ENCODE peak calls at places on chromosomes 5 and 9, in eight cellular contexts. R, G, T, O, D, Y, U and F are unnamed samples.
A peak's percentile ranks its signal among the peaks of the same experiment; 100 is the strongest.

GRCh38 chr5:7882926-7883325 is 14.0 kb downstream of the MTRR start:
- DNase-seq in R (no peak), G (no peak), T (no peak), O (no peak), D (no peak), Y (no peak), U (no peak), F (no peak)

GRCh38 chr9:132769895-132770774 is 99.9 kb downstream of the GTF3C4 start:
- DNase-seq in R (peak; percentile 56), G (peak; percentile 78), T (peak; percentile 80), O (peak; percentile 76), D (peak; percentile 26), Y (peak; percentile 51), U (peak; percentile 74), F (peak; percentile 75)

GRCh38 chr5:116897291-116897690 is 322.7 kb upstream of the SEMA6A start:
- DNase-seq in R (no peak), G (no peak), T (no peak), O (no peak), D (no peak), Y (no peak), U (no peak), F (no peak)

GRCh38 chr9:3136999-3137675 is 293.2 kb upstream of the PUM3 start:
- DNase-seq in R (no peak), G (no peak), T (no peak), O (no peak), D (no peak), Y (no peak), U (no peak), F (no peak)

GRCh38 chr5:5667136-5667554 is 244.7 kb downstream of the ICE1 start:
- DNase-seq in R (no peak), G (no peak), T (no peak), O (no peak), D (no peak), Y (no peak), U (no peak), F (no peak)

GRCh38 chr9:137077758-137078693 is 709 bp downstream of the UAP1L1 start:
- DNase-seq in R (no peak), G (no peak), T (peak; percentile 59), O (peak; percentile 69), D (no peak), Y (no peak), U (no peak), F (peak; percentile 42)

GRCh38 chr9:109908459-109909390 is 128.7 kb downstream of the PALM2AKAP2 start:
- DNase-seq in R (no peak), G (no peak), T (no peak), O (no peak), D (no peak), Y (peak; percentile 96), U (no peak), F (no peak)

GRCh38 chr9:120609636-120610035 is 29.7 kb upstream of the CDK5RAP2 start:
- DNase-seq in R (no peak), G (no peak), T (no peak), O (no peak), D (no peak), Y (peak; percentile 48), U (no peak), F (no peak)

GRCh38 chr5:107676702-107677101 is 6.0 kb upstream of the EFNA5 start:
- DNase-seq in R (no peak), G (no peak), T (no peak), O (no peak), D (no peak), Y (peak; percentile 17), U (no peak), F (no peak)

GRCh38 chr5:83029912-83030311 is 47.3 kb downstream of the TMEM167A start:
- DNase-seq in R (no peak), G (no peak), T (no peak), O (no peak), D (peak; percentile 29), Y (peak; percentile 80), U (no peak), F (no peak)

GRCh38 chr5:164394686-164395187 is 889.3 kb downstream of the MAT2B start:
- DNase-seq in R (no peak), G (no peak), T (no peak), O (no peak), D (no peak), Y (no peak), U (no peak), F (no peak)

GRCh38 chr9:15401266-15401665 is 21.4 kb upstream of the SNAPC3 start:
- DNase-seq in R (no peak), G (peak; percentile 35), T (no peak), O (no peak), D (no peak), Y (peak; percentile 32), U (no peak), F (no peak)

GRCh38 chr5:2126512-2126911 is 243.8 kb upstream of the IRX4 start:
- DNase-seq in R (no peak), G (no peak), T (no peak), O (no peak), D (no peak), Y (no peak), U (no peak), F (no peak)

DNA sequence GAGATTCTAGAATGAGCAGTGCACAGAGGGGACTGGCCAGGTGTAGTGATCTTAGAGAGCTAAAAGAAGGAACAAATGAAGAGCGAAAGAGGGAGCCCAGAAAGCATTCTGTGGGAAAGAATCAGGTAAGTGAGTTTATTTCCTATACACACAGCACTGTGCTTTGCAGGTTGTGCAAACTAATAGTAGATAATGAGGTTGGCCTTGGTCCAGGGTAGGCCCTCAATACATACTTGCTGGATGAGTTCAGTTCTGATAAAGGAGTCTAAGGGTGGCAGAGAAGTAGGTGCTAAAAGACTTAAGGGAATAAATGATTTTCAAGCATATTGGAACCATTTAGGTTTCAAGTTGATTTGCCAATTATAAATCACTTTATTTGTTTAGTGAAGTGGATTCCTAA is 122.0 kb downstream of the NPR3 start:
- DNase-seq in R (no peak), G (peak; percentile 34), T (no peak), O (no peak), D (no peak), Y (no peak), U (no peak), F (peak; percentile 44)
- TF ChIP-seq POLR2A in R (no peak), G (no peak), T (no peak), O (no peak), D (no peak), Y (no peak), U (no peak), F (no peak)

DNA sequence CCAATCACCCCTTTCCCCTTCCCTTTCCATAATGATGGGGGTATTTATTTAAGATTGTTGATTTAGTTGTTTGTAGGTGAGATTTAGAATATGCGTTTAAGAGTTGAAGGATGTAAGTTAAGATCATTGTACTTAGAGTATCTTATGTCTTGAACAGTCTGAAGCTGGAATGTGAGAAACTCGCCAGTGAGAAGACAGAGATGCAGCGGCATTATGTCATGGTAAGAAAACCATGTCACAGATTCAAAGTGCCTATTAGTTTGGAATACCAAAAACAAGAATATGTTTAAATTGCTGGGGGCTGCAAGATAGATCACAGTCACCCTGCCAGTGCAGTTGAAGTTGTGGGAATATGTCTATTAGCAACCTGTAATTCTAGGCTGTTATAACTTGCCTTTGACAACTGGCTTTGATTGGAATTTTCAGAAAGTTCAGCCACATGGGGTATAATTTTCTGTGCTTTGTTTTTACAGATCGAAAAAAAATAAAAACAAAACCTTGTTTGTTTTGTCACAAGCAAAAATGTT is 3.0 kb downstream of the TLE4 start:
- DNase-seq in R (no peak), G (no peak), T (no peak), O (no peak), D (no peak), Y (peak; percentile 33), U (no peak), F (no peak)
- H3K4me3 ChIP-seq in R (no peak overlapping the region), G (peak overlapping the region; percentile 97), T (no peak overlapping the region), O (no peak overlapping the region), D (no peak overlapping the region), Y (no peak overlapping the region), U (peak overlapping the region; percentile 91), F (no peak overlapping the region)

DNA sequence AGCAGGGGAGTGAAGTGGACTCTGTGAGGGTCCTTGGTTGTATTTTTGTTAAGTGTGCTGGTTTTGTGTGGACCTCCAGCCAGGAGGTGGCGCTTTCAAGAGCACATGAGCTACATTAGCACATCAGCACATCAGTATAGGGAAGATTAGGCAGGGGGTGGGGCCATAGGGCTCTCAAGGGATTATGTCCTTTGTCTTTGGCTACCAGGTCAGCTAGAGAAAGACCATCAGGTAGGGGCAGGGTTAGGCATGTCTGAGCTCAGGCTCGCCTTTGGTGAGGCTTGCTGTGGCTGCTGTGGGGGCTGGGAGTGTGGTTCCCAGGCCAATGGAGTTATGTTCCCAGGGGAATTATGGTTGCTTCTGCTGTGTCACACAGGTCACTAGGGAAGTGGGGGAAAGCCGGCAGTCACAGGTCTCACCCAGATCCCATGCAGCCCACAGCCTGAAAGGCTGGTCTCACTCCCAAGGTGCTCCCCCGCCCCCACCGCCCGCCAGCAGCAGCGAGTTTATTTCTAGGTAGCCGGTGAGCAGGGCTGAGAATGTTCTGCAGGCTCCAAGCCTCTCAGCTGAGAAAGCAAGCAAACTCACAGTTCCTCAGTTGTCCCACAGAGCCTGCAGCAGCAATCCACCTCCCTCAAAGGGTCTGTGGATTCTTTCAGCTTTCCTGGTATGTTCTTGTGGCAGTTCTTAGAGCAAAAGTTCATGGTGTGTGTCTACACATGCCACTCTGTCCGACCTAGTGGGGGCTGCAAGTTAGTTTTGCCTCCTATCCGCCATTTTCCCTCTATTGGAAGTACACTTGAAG is 13.7 kb downstream of the OR1J1 start:
- DNase-seq in R (no peak), G (no peak), T (no peak), O (no peak), D (peak; percentile 24), Y (no peak), U (no peak), F (peak; percentile 22)
- TF ChIP-seq POLR2A in R (no peak), G (no peak), T (no peak), O (no peak), D (no peak), Y (no peak), U (no peak), F (no peak)

GRCh38 chr5:79484731-79485130 is 29.2 kb downstream of the HOMER1 start:
- DNase-seq in R (no peak), G (no peak), T (no peak), O (no peak), D (no peak), Y (peak; percentile 36), U (no peak), F (no peak)

GRCh38 chr5:79475174-79475466 is 38.8 kb downstream of the HOMER1 start:
- DNase-seq in R (no peak), G (no peak), T (no peak), O (no peak), D (no peak), Y (no peak), U (no peak), F (no peak)

GRCh38 chr5:79486116-79486515 is 27.8 kb downstream of the HOMER1 start:
- DNase-seq in R (no peak), G (no peak), T (no peak), O (no peak), D (no peak), Y (no peak), U (no peak), F (no peak)

GRCh38 chr5:79481574-79481973 is 32.4 kb downstream of the HOMER1 start:
- DNase-seq in R (no peak), G (no peak), T (no peak), O (no peak), D (no peak), Y (no peak), U (no peak), F (no peak)

DNA sequence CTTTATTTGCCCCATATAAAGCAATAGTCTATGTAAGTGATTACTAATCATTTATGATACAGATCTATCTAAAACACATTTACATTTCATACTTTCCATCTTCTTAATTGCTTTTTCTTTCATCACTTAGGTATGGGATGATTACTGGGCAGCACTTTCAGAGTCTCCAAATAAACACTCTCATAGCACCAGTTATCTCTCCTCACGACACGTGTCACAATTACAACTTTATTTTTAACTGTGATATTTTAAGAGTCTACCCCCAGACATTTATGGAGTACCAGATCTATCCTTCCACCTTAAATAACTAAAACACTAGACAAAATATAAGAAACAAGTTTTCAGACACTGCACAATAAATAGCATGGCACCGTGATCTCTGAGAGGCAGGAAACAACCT is 32.9 kb downstream of the HOMER1 start:
- DNase-seq in R (no peak), G (no peak), T (no peak), O (no peak), D (no peak), Y (no peak), U (no peak), F (no peak)
- H3K4me3 ChIP-seq in R (no peak overlapping the region), G (no peak overlapping the region), T (no peak overlapping the region), O (no peak overlapping the region), D (no peak overlapping the region), Y (no peak overlapping the region), U (no peak overlapping the region), F (no peak overlapping the region)